ENCODE peak calls at places on chromosomes 11 and 22, in eight cellular contexts. One of them, this sample, is unnamed.

GRCh38 chr22:36701941-36702640 is 1.5 kb downstream of the CACNG2 start:
- DNase-seq in dorsolateral prefrontal cortex: no peak
- DNase-seq in spleen: no peak
- DNase-seq in endodermal cell: no peak
- DNase-seq in stomach: no peak
- DNase-seq in HCT116: no peak
- DNase-seq in OCI-LY7: no peak
- DNase-seq in MM.1S: no peak
- DNase-seq in this sample: no peak

GRCh38 chr22:50169774-50170341 is 673 bp upstream of the PANX2 start:
- DNase-seq in endodermal cell: peak; percentile 78
- DNase-seq in spleen: peak; percentile 87
- DNase-seq in OCI-LY7: no peak
- DNase-seq in dorsolateral prefrontal cortex: no peak
- DNase-seq in stomach: peak; percentile 59
- DNase-seq in HCT116: no peak
- DNase-seq in MM.1S: peak; percentile 44
- DNase-seq in this sample: no peak

GRCh38 chr22:29914165-29914564 is 31.2 kb downstream of the MTMR3 start:
- DNase-seq in spleen: no peak
- DNase-seq in HCT116: no peak
- DNase-seq in OCI-LY7: no peak
- DNase-seq in MM.1S: no peak
- DNase-seq in endodermal cell: no peak
- DNase-seq in dorsolateral prefrontal cortex: no peak
- DNase-seq in stomach: no peak
- DNase-seq in this sample: peak; percentile 43

GRCh38 chr11:36312593-36312990 is 16.5 kb downstream of the PRR5L start:
- DNase-seq in MM.1S: no peak
- DNase-seq in HCT116: no peak
- DNase-seq in stomach: no peak
- DNase-seq in endodermal cell: no peak
- DNase-seq in dorsolateral prefrontal cortex: no peak
- DNase-seq in spleen: no peak
- DNase-seq in OCI-LY7: no peak
- DNase-seq in this sample: peak; percentile 23

GRCh38 chr11:65868076-65868667 is 4.4 kb downstream of the EFEMP2 start:
- DNase-seq in MM.1S: no peak
- DNase-seq in dorsolateral prefrontal cortex: peak; percentile 77
- DNase-seq in OCI-LY7: no peak
- DNase-seq in stomach: no peak
- DNase-seq in HCT116: no peak
- DNase-seq in endodermal cell: peak; percentile 86
- DNase-seq in spleen: peak; percentile 78
- DNase-seq in this sample: no peak

GRCh38 chr22:36292823-36293530 is 40.0 kb downstream of the APOL1 start:
- DNase-seq in spleen: peak; percentile 58
- DNase-seq in dorsolateral prefrontal cortex: no peak
- DNase-seq in MM.1S: no peak
- DNase-seq in endodermal cell: no peak
- DNase-seq in HCT116: no peak
- DNase-seq in stomach: no peak
- DNase-seq in OCI-LY7: no peak
- DNase-seq in this sample: no peak

GRCh38 chr11:20127671-20128527 is 32.4 kb downstream of the DBX1 start:
- DNase-seq in HCT116: peak; percentile 44
- DNase-seq in OCI-LY7: peak; percentile 62
- DNase-seq in stomach: peak; percentile 81
- DNase-seq in endodermal cell: peak; percentile 95
- DNase-seq in MM.1S: peak; percentile 73
- DNase-seq in spleen: peak; percentile 88
- DNase-seq in dorsolateral prefrontal cortex: peak; percentile 87
- DNase-seq in this sample: peak; percentile 57

GRCh38 chr11:119796363-119797060 is 67.5 kb upstream of the NECTIN1 start:
- DNase-seq in spleen: peak; percentile 61
- DNase-seq in HCT116: no peak
- DNase-seq in MM.1S: no peak
- DNase-seq in dorsolateral prefrontal cortex: no peak
- DNase-seq in endodermal cell: no peak
- DNase-seq in OCI-LY7: no peak
- DNase-seq in stomach: no peak
- DNase-seq in this sample: no peak

GRCh38 chr11:126799974-126800373 is 200.6 kb downstream of the KIRREL3 start:
- DNase-seq in spleen: no peak
- DNase-seq in OCI-LY7: no peak
- DNase-seq in stomach: no peak
- DNase-seq in HCT116: no peak
- DNase-seq in endodermal cell: no peak
- DNase-seq in dorsolateral prefrontal cortex: no peak
- DNase-seq in MM.1S: no peak
- DNase-seq in this sample: no peak

GRCh38 chr11:6721343-6721742 is 38.2 kb upstream of the MRPL17 start:
- DNase-seq in spleen: no peak
- DNase-seq in endodermal cell: no peak
- DNase-seq in MM.1S: no peak
- DNase-seq in dorsolateral prefrontal cortex: no peak
- DNase-seq in HCT116: no peak
- DNase-seq in stomach: no peak
- DNase-seq in OCI-LY7: no peak
- DNase-seq in this sample: no peak

GRCh38 chr11:70535191-70535971 is 137.1 kb downstream of the CTTN start:
- DNase-seq in endodermal cell: no peak
- DNase-seq in OCI-LY7: no peak
- DNase-seq in spleen: no peak
- DNase-seq in HCT116: no peak
- DNase-seq in MM.1S: no peak
- DNase-seq in stomach: no peak
- DNase-seq in dorsolateral prefrontal cortex: peak; percentile 24
- DNase-seq in this sample: no peak

GRCh38 chr11:65975771-65976170 is 14.2 kb downstream of the SART1 start:
- DNase-seq in HCT116: no peak
- DNase-seq in stomach: no peak
- DNase-seq in MM.1S: no peak
- DNase-seq in dorsolateral prefrontal cortex: no peak
- DNase-seq in endodermal cell: no peak
- DNase-seq in OCI-LY7: no peak
- DNase-seq in spleen: no peak
- DNase-seq in this sample: no peak

GRCh38 chr11:10319691-10320090 is 14.8 kb downstream of the ADM start:
- DNase-seq in OCI-LY7: no peak
- DNase-seq in MM.1S: no peak
- DNase-seq in spleen: no peak
- DNase-seq in endodermal cell: no peak
- DNase-seq in stomach: no peak
- DNase-seq in dorsolateral prefrontal cortex: no peak
- DNase-seq in HCT116: no peak
- DNase-seq in this sample: no peak

DNA sequence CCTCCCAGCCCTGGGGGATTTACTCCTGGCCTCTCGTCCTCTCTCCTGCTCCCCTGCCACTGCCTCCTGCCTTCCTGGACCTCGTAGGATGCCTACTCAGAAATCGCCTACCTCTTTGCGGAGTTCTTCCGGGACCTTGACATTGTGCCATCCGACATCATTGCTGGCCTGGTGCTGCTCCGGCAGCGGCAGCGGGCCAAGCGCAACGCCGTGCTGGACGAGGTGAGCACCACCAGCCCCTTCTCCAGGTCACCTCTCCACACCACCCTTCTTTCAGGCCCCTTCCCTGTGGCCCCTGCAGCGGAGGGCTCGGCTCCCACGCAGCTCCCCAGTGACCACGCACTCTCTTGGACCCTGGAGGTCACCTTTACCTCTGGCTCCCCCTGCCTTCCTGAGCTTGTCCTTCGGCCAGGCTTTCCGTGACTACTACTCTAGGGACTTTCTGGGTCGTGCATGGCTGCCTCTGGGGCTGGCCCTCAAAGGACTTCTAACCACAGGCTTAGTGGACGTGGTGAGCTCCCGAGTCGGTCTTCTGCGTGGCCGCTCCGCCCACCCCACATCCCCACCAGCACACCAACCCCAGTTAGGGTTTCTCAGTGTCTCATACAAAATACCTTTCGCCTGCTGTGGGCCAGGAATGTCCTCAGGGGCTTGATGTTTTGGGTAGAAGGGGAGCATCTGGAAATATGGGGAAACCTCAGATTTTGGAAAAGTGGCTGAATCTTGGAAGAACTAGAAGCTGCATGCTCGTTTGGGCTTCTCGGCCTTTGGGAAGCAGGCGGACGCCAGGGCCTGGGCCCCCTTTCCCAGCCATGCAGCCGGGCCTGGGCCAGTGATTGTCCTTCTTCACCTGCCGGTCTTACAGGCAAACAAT is 24.1 kb upstream of the MYRF start:
- DNase-seq in MM.1S: no peak
- DNase-seq in spleen: no peak
- DNase-seq in HCT116: no peak
- DNase-seq in dorsolateral prefrontal cortex: no peak
- DNase-seq in OCI-LY7: no peak
- DNase-seq in stomach: no peak
- DNase-seq in endodermal cell: no peak
- DNase-seq in this sample: no peak
- TF ChIP-seq CTCF in MM.1S: no peak
- TF ChIP-seq CTCF in spleen: no peak
- TF ChIP-seq CTCF in HCT116: no peak
- TF ChIP-seq CTCF in dorsolateral prefrontal cortex: no peak
- TF ChIP-seq CTCF in OCI-LY7: no peak
- TF ChIP-seq CTCF in stomach: no peak
- TF ChIP-seq CTCF in endodermal cell: peak; percentile 55
- TF ChIP-seq CTCF in this sample: no peak

GRCh38 chr22:48342016-48342415 is 1485.7 kb downstream of the BRD1 start:
- DNase-seq in spleen: peak; percentile 63
- DNase-seq in MM.1S: no peak
- DNase-seq in HCT116: no peak
- DNase-seq in stomach: no peak
- DNase-seq in endodermal cell: no peak
- DNase-seq in OCI-LY7: no peak
- DNase-seq in dorsolateral prefrontal cortex: no peak
- DNase-seq in this sample: no peak
- H3K27ac ChIP-seq in spleen: no peak overlapping the region
- H3K27ac ChIP-seq in MM.1S: no peak overlapping the region
- H3K27ac ChIP-seq in HCT116: no peak overlapping the region
- H3K27ac ChIP-seq in stomach: no peak overlapping the region
- H3K27ac ChIP-seq in endodermal cell: no peak overlapping the region
- H3K27ac ChIP-seq in OCI-LY7: no peak overlapping the region
- H3K27ac ChIP-seq in dorsolateral prefrontal cortex: no peak overlapping the region
- H3K27ac ChIP-seq in this sample: no peak overlapping the region

DNA sequence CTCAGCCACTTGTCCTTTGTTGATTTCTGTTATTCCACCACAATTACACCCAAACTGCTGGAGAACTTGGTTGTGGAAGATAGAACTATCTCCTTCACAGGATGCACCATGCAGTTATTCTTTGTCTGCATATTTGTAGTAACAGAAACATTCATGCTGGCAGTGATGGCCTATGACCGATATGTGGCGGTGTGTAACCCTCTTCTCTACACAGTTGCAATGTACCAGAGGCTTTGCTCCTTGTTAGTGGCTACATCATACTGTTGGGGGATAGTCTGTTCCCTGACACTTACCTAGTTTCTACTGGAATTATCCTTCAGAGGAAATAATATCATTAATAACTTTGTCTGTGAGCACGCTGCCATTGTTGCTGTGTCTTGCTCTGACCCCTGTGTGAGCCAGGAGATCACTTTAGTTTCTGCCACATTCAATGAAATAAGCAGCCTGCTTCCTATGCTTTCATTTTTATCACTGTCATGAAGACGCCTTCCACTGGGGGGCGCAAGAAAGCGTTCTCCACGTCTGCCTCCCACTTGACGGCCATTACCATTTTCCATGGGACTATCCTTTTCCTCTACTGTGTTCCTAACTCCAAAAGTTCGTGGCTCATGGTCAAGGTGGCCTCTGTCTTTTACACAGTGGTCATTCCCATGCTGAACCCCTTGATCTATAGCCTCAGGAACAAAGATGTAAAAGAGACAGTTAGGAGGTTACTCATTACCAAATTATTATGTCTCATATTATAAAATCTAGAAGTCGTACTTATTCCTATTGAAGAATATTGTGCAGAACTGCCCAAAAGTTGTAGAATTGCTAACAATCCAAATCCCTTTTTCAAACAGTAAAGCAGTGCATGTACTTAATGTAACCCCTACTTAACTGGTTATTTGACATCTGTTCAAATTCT is 53.2 kb downstream of the OR4C6 start:
- DNase-seq in stomach: no peak
- DNase-seq in dorsolateral prefrontal cortex: no peak
- DNase-seq in MM.1S: peak; percentile 37
- DNase-seq in HCT116: no peak
- DNase-seq in spleen: no peak
- DNase-seq in OCI-LY7: peak; percentile 3
- DNase-seq in endodermal cell: peak; percentile 75
- DNase-seq in this sample: no peak
- TF ChIP-seq CTCF in stomach: no peak
- TF ChIP-seq CTCF in dorsolateral prefrontal cortex: no peak
- TF ChIP-seq CTCF in MM.1S: peak; percentile 54
- TF ChIP-seq CTCF in HCT116: peak; percentile 40
- TF ChIP-seq CTCF in spleen: no peak
- TF ChIP-seq CTCF in OCI-LY7: peak; percentile 74
- TF ChIP-seq CTCF in endodermal cell: peak; percentile 57
- TF ChIP-seq CTCF in this sample: peak; percentile 12

GRCh38 chr11:82790723-82791487 is 57.2 kb upstream of the FAM181B start:
- DNase-seq in HCT116: no peak
- DNase-seq in stomach: no peak
- DNase-seq in dorsolateral prefrontal cortex: no peak
- DNase-seq in endodermal cell: peak; percentile 48
- DNase-seq in spleen: no peak
- DNase-seq in OCI-LY7: peak; percentile 4
- DNase-seq in MM.1S: peak; percentile 21
- DNase-seq in this sample: no peak

GRCh38 chr11:82792822-82793569 is 59.3 kb upstream of the FAM181B start:
- DNase-seq in OCI-LY7: no peak
- DNase-seq in spleen: no peak
- DNase-seq in MM.1S: no peak
- DNase-seq in endodermal cell: no peak
- DNase-seq in stomach: no peak
- DNase-seq in HCT116: no peak
- DNase-seq in dorsolateral prefrontal cortex: no peak
- DNase-seq in this sample: no peak

GRCh38 chr11:82794490-82794889 is 60.8 kb upstream of the FAM181B start:
- DNase-seq in endodermal cell: no peak
- DNase-seq in OCI-LY7: no peak
- DNase-seq in spleen: no peak
- DNase-seq in MM.1S: no peak
- DNase-seq in dorsolateral prefrontal cortex: no peak
- DNase-seq in HCT116: no peak
- DNase-seq in stomach: no peak
- DNase-seq in this sample: no peak

GRCh38 chr11:82791779-82792178 is 58.1 kb upstream of the FAM181B start:
- DNase-seq in HCT116: no peak
- DNase-seq in MM.1S: no peak
- DNase-seq in spleen: no peak
- DNase-seq in OCI-LY7: no peak
- DNase-seq in dorsolateral prefrontal cortex: no peak
- DNase-seq in stomach: no peak
- DNase-seq in endodermal cell: no peak
- DNase-seq in this sample: no peak

DNA sequence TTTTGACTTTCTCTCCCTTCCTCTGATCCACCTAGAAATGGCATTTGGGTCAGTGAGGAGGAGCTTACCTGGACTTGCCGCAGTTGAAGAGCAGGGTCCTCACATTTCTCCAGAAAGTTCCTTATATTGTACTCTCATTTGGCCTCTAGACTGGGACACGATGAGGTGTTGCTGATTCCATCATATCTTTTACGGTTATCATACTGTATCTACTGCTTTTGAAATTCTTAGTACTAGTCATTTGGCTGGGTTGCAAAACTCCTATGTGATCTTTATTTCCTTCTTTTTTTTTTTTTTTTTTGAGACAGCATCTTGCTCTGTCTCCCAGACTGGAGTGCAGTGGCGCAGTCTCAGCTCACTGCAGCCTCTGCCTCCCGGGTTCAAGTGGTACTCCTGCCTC is 58.7 kb upstream of the FAM181B start:
- DNase-seq in OCI-LY7: no peak
- DNase-seq in HCT116: no peak
- DNase-seq in dorsolateral prefrontal cortex: no peak
- DNase-seq in endodermal cell: no peak
- DNase-seq in stomach: no peak
- DNase-seq in MM.1S: no peak
- DNase-seq in spleen: no peak
- DNase-seq in this sample: no peak
- H3K27ac ChIP-seq in OCI-LY7: no peak overlapping the region
- H3K27ac ChIP-seq in HCT116: no peak overlapping the region
- H3K27ac ChIP-seq in dorsolateral prefrontal cortex: no peak overlapping the region
- H3K27ac ChIP-seq in endodermal cell: no peak overlapping the region
- H3K27ac ChIP-seq in stomach: no peak overlapping the region
- H3K27ac ChIP-seq in MM.1S: peak overlapping the region; percentile 51
- H3K27ac ChIP-seq in spleen: no peak overlapping the region
- H3K27ac ChIP-seq in this sample: no peak overlapping the region